ENCODE peak calls at places on chromosomes 6 and 20, in eight cellular contexts. G is AG09309; K is CD4-positive, alpha-beta T cell; I is PC-9; Y is fibroblast of pulmonary artery; B is progenitor cell of endocrine pancreas; A is neural crest cell; L is Panc1. N is an unnamed sample.
A peak's percentile ranks its signal among the peaks of the same experiment; 100 is the strongest.

GRCh38 chr6:99093781-99094180 is 146.0 kb upstream of the FBXL4 start:
- DNase-seq in K (no peak), B (no peak), Y (no peak), A (no peak), G (no peak), I (no peak), L (no peak), N (no peak)

GRCh38 chr20:56247954-56248782 is at the start of gene MC3R:
- DNase-seq in L (peak; percentile 30), G (peak; percentile 14), Y (peak; percentile 52), K (peak; percentile 12), I (peak; percentile 53), B (no peak), A (peak; percentile 16), N (peak; percentile 66)

GRCh38 chr6:163965426-163966348 is 551.2 kb downstream of the QKI start:
- DNase-seq in I (no peak), B (no peak), Y (no peak), G (no peak), K (no peak), L (no peak), A (no peak), N (no peak)

GRCh38 chr20:49586967-49587587 is 19.1 kb upstream of the PTGIS start:
- DNase-seq in B (no peak), Y (peak; percentile 49), L (no peak), K (no peak), I (no peak), A (no peak), G (peak; percentile 89), N (no peak)

GRCh38 chr6:150146436-150146835 is 3.6 kb downstream of the PPP1R14C start:
- DNase-seq in G (no peak), I (peak; percentile 55), B (no peak), A (no peak), K (no peak), L (no peak), Y (no peak), N (no peak)

GRCh38 chr6:109187399-109188114 is 92.2 kb downstream of the CEP57L1 start:
- DNase-seq in B (peak; percentile 42), Y (peak; percentile 50), G (peak; percentile 1), K (peak; percentile 55), I (peak; percentile 52), A (peak; percentile 39), L (peak; percentile 58), N (peak; percentile 75)

GRCh38 chr6:129006685-129007514 is 124.0 kb downstream of the LAMA2 start:
- DNase-seq in K (no peak), Y (peak; percentile 3), A (no peak), I (no peak), L (no peak), G (no peak), B (no peak), N (no peak)

GRCh38 chr20:43721429-43722152 is 5.2 kb downstream of the GTSF1L start:
- DNase-seq in Y (no peak), L (no peak), B (no peak), I (no peak), K (no peak), G (no peak), A (no peak), N (no peak)

GRCh38 chr6:152696543-152696942 is 1.2 kb upstream of the MYCT1 start:
- DNase-seq in A (no peak), K (no peak), I (no peak), G (peak; percentile 79), L (no peak), Y (peak; percentile 84), B (no peak), N (no peak)

GRCh38 chr6:89460713-89461112 is 27.8 kb downstream of the ANKRD6 start:
- DNase-seq in B (no peak), K (no peak), L (no peak), G (no peak), Y (no peak), A (no peak), I (no peak), N (no peak)

DNA sequence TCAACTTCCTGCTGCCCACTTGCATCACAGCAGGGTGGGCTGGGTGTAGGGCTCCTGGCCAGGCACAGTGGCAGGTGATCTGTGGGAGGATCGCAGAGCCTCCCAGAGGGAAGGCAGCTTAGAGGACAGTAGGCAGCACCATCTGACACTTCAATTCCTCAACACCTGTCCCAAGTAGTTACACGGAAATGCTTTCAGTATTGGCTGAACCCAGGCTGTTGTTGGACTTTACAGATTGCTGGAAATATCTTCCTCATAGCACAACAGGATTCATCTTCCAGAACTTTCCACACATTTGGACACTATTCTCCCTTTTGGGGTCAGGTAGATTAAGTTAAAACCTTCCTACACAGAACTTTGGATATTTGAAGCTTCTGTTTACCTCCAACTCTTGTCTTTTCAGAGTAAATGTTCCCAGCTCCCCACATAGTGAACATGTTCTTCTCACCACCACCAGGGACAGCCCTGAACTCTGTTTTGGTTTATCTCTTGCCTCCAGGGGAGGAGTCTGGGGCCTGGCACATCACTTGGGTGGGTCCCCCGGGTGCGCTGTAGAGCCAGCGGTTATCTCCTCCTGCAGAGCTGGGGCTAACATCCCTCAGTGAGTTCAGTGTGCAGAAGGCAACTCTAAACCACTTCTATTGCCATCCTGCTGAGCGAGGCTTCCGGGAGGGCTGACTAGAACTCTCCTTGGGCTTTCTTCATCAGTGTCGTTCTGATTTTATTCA is 3.5 kb upstream of the SLC22A2 start:
- DNase-seq in B (no peak), I (no peak), Y (no peak), K (no peak), G (no peak), L (no peak), A (no peak), N (no peak)
- TF ChIP-seq CTCF in B (peak; percentile 31), I (no peak), Y (peak; percentile 12), K (no peak), G (no peak), L (no peak), A (peak; percentile 38), N (no peak)

DNA sequence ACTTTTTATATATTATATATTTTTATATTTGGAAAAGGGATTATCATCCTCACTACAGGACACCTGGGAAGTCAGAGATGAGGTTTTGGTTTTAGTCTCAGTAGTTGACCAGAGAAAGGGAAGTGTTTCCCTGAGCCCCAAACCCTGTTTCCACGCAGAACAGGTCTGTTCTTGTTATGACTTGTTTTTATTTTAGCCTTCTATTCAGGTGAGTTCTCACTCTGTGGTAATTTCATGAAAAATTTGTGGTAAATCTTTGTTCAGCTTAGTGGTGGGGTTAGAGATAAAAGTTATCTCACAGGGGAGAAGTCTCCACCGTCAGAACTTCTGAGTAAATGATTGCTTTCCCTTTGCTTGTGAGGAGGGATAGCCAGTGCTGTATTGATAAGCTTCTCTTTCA is 224.9 kb downstream of the FARS2 start:
- DNase-seq in G (no peak), A (no peak), B (no peak), K (no peak), Y (no peak), L (no peak), I (no peak), N (no peak)
- TF ChIP-seq CTCF in G (no peak), A (no peak), B (no peak), K (no peak), Y (no peak), L (no peak), I (no peak), N (no peak)

GRCh38 chr6:102571236-102571908 is 1177.9 kb downstream of the GRIK2 start:
- DNase-seq in G (no peak), Y (no peak), K (no peak), A (no peak), B (no peak), I (no peak), L (no peak), N (no peak)
- TF ChIP-seq CTCF in G (no peak), Y (no peak), K (no peak), A (no peak), B (no peak), I (no peak), L (no peak), N (no peak)

GRCh38 chr6:45421700-45422540 is 44.2 kb upstream of the SUPT3H start:
- DNase-seq in A (peak; percentile 41), B (peak; percentile 29), L (no peak), G (no peak), Y (peak; percentile 75), K (peak; percentile 52), I (peak; percentile 49), N (peak; percentile 71)
- TF ChIP-seq CTCF in A (no peak), B (peak; percentile 24), L (peak; percentile 64), G (peak; percentile 36), Y (peak; percentile 35), K (no peak), I (peak; percentile 17), N (no peak)